ENCODE peak calls at places on chromosomes 1 and 21, in seven cellular contexts. M is GM12891, W is H1, T is K562, Q is HepG2, N is SK-N-SH, Y is GM12878. B is an unnamed sample.

GRCh38 chr1:156394082-156394481 is 25.1 kb downstream of the RHBG start:
- DNase-seq in N (no peak), Q (no peak), W (no peak), Y (no peak), T (no peak), M (no peak), B (no peak)

GRCh38 chr1:7513081-7513480 is 258.0 kb upstream of the VAMP3 start:
- DNase-seq in Q (no peak), W (no peak), T (no peak), Y (no peak), M (no peak), N (no peak), B (no peak)

GRCh38 chr1:101506541-101507164 is 269.8 kb downstream of the S1PR1 start:
- DNase-seq in N (peak; percentile 33), Q (peak; percentile 44), W (no peak), M (no peak), Y (peak; percentile 21), T (peak; percentile 56), B (no peak)

GRCh38 chr1:112954945-112955677 is 885 bp downstream of the SLC16A1 start:
- DNase-seq in T (peak; percentile 52), M (peak; percentile 11), N (peak; percentile 70), Y (no peak), Q (peak; percentile 61), W (peak; percentile 43), B (peak; percentile 31)

GRCh38 chr21:46599251-46599572 is 5.7 kb downstream of the S100B start:
- DNase-seq in Y (no peak), T (peak; percentile 10), M (no peak), Q (peak; percentile 94), W (no peak), N (peak; percentile 66), B (no peak)

GRCh38 chr1:226784081-226785049 is 45.3 kb upstream of the ITPKB start:
- DNase-seq in Y (no peak), W (no peak), M (no peak), N (no peak), Q (no peak), T (no peak), B (no peak)

GRCh38 chr1:162631546-162632233 is 574 bp upstream of the DDR2 start:
- DNase-seq in T (peak; percentile 30), Y (no peak), N (peak; percentile 42), Q (no peak), W (no peak), M (no peak), B (no peak)

GRCh38 chr1:201667479-201667878 is 128.6 kb downstream of the NAV1 start:
- DNase-seq in M (no peak), T (no peak), Y (no peak), W (no peak), Q (no peak), N (no peak), B (no peak)

GRCh38 chr1:15034656-15035055 is 118.9 kb upstream of the TMEM51 start:
- DNase-seq in T (no peak), N (no peak), Q (no peak), W (no peak), M (no peak), Y (no peak), B (no peak)

GRCh38 chr1:223742861-223743517 is 30.6 kb downstream of the CAPN2 start:
- DNase-seq in Q (no peak), T (no peak), Y (no peak), W (no peak), M (no peak), N (no peak), B (no peak)

DNA sequence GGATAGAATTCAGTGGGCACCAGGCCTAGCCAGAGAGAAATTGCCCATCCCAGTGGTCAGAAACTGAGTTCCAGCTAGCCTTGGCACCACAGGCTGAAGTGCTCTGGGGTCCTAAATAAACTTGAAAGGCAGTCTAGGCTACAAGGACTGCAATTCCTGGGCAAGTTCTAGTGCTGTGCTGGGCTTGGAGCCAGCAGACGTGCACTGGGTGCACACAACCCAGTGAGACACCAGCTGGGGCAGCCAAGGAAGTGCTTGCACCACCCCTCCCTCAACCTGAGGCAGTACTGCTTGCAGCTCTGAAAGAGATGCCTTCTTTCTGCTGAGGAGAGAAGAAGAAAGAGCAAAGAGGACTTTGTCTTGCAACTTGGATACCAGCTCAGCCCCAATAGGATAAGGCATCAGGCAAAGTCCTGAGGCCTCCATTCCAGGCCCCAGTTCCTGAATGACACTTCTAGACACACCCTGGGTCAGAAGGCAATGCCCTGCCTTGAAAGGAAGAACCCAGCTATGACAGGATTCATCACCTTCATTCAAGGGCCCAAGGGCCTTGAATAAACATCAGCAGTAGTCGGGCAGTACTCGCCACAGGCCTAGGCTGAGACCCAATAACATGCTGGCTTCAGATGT is 55.1 kb downstream of the OVGP1 start:
- DNase-seq in W (no peak), N (no peak), Y (no peak), T (no peak), M (no peak), Q (no peak), B (no peak)
- TF ChIP-seq TAF1 in W (no peak), N (no peak), Y (no peak), T (no peak), M (no peak), Q (no peak), B (no peak)

GRCh38 chr21:42971897-42972275 is 2.5 kb upstream of the PKNOX1 start:
- DNase-seq in T (peak; percentile 64), W (no peak), Y (no peak), N (no peak), Q (peak; percentile 51), M (no peak), B (no peak)

GRCh38 chr21:42975886-42976608 is 1.7 kb downstream of the PKNOX1 start:
- DNase-seq in T (no peak), W (no peak), N (no peak), M (no peak), Y (no peak), Q (no peak), B (no peak)

GRCh38 chr21:42973309-42973990 is 912 bp upstream of the PKNOX1 start:
- DNase-seq in Q (no peak), M (no peak), N (no peak), T (no peak), Y (no peak), W (no peak), B (no peak)

GRCh38 chr21:42973991-42974831 is at the start of gene PKNOX1:
- DNase-seq in T (peak; percentile 98), W (peak; percentile 98), N (peak; percentile 98), M (peak; percentile 94), Q (peak; percentile 94), Y (peak; percentile 87), B (peak; percentile 92)

GRCh38 chr21:42974832-42975820 is 764 bp downstream of the PKNOX1 start:
- DNase-seq in Y (no peak), N (peak; percentile 92), Q (peak; percentile 42), W (no peak), M (peak; percentile 58), T (peak; percentile 94), B (peak; percentile 72)
- TF ChIP-seq POLR2AphosphoS5 in Y (peak; percentile 41), N (peak; percentile 8), Q (peak; percentile 8), W (peak; percentile 59), M (no peak), T (no peak), B (peak; percentile 60)

GRCh38 chr1:212218911-212219310 is 66.3 kb upstream of the PPP2R5A start:
- DNase-seq in W (no peak), Q (no peak), T (no peak), Y (peak; percentile 48), N (no peak), M (peak; percentile 49), B (peak; percentile 42)
- TF ChIP-seq TAF1 in W (no peak), Q (no peak), T (no peak), Y (no peak), N (no peak), M (no peak), B (no peak)

GRCh38 chr1:85580046-85580411 is 532 bp upstream of the CCN1 start:
- DNase-seq in T (no peak), W (no peak), N (peak; percentile 23), Q (peak; percentile 76), Y (no peak), M (peak; percentile 18), B (no peak)

GRCh38 chr1:85577421-85578320 is 2.9 kb upstream of the CCN1 start:
- DNase-seq in Q (no peak), N (peak; percentile 35), T (no peak), M (peak; percentile 17), Y (no peak), W (no peak), B (no peak)

GRCh38 chr1:85578321-85579295 is 2.0 kb upstream of the CCN1 start:
- DNase-seq in Q (peak; percentile 40), N (peak; percentile 68), Y (no peak), M (no peak), T (no peak), W (no peak), B (no peak)

GRCh38 chr1:85581138-85581801 is 709 bp downstream of the CCN1 start:
- DNase-seq in T (peak; percentile 77), Y (no peak), M (peak; percentile 53), Q (peak; percentile 69), W (no peak), N (peak; percentile 75), B (peak; percentile 58)

GRCh38 chr1:85579619-85580018 is 942 bp upstream of the CCN1 start:
- DNase-seq in W (no peak), Y (no peak), T (no peak), Q (no peak), N (no peak), M (no peak), B (no peak)
- TF ChIP-seq POLR2AphosphoS5 in W (peak; percentile 52), Y (no peak), T (no peak), Q (no peak), N (no peak), M (no peak), B (no peak)

DNA sequence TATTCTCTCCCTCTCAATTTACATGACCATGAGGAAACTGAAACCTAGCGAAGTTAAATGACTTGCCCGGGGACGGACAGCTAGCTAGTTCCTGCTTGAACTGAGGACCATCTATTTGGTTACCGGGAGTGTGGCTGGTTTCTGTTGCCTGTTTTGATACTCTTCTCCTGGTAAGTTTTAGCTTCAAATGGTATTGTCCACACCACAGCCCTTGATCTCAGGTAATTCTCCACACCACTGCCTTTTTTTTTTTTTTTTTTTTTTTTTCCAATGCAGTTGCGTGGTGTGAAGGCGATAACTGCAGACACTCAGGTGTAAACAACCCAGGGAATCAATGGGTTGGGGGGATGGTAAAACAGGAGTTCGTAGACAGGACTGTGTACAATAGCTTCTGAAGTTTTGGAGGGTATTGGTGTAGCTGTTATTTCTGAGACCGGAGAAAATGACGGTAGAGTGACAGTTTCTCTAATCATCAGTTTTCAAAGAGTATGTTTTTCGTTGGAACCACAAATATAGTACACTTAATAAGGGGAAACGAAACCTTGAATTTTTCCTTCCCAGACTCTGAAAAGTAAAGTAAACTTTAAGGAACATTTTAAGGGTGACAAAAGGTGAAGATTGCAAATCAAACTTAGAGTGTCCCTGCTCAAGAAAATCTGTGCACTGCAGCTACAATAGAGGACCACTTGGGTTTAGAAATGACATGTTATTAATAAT is 125.3 kb upstream of the CACYBP start:
- DNase-seq in Q (no peak), Y (peak; percentile 40), W (no peak), N (no peak), T (no peak), M (no peak), B (peak; percentile 13)
- TF ChIP-seq TAF1 in Q (no peak), Y (no peak), W (peak; percentile 86), N (no peak), T (no peak), M (no peak), B (no peak)

B was measured in GM12892.